ENCODE peak calls at places on chromosome 3, in ten cellular contexts. F is endothelial cell of umbilical vein, M is HCT116, L is HepG2, R is WTC11, P is GM12878, W is NB4, H is A549, E is SK-N-SH, V is K562. T is an unnamed sample.

GRCh38 chr3:155015776-155016451 is 64.2 kb upstream of the MME start:
- DNase-seq in E (no peak), P (no peak), F (no peak), H (no peak), M (no peak), W (no peak), R (no peak), V (no peak), L (no peak), T (no peak)

GRCh38 chr3:8658326-8659212 is 14.0 kb upstream of the SSUH2 start:
- DNase-seq in E (peak; percentile 67), F (peak; percentile 94), V (no peak), H (peak; percentile 27), M (no peak), L (peak; percentile 93), R (no peak), P (peak; percentile 45), W (no peak), T (no peak)

GRCh38 chr3:53938645-53939044 is 47.0 kb upstream of the SELENOK start:
- DNase-seq in M (peak; percentile 23), E (peak; percentile 55), L (peak; percentile 25), R (peak; percentile 52), F (peak; percentile 39), P (no peak), W (peak; percentile 56), V (peak; percentile 24), H (peak; percentile 30), T (peak; percentile 69)

GRCh38 chr3:155618575-155618974 is 126.3 kb downstream of the PLCH1 start:
- DNase-seq in H (no peak), F (no peak), R (no peak), L (no peak), E (no peak), W (no peak), V (no peak), M (no peak), P (no peak), T (no peak)

GRCh38 chr3:83224101-83224868 is 1462.8 kb upstream of the GBE1 start:
- DNase-seq in E (no peak), P (no peak), H (no peak), W (no peak), V (no peak), R (no peak), M (no peak), F (peak; percentile 92), L (no peak), T (no peak)

GRCh38 chr3:108159865-108160264 is 62.4 kb downstream of the IFT57 start:
- DNase-seq in L (no peak), E (no peak), F (peak; percentile 49), W (no peak), H (no peak), M (no peak), P (no peak), V (no peak), R (no peak), T (no peak)

GRCh38 chr3:170038434-170039110 is 777 bp downstream of the GPR160 start:
- DNase-seq in V (no peak), F (no peak), L (no peak), W (peak; percentile 65), E (no peak), H (no peak), R (peak; percentile 76), P (no peak), M (no peak), T (peak; percentile 77)

GRCh38 chr3:51637941-51638471 is 33.0 kb upstream of the TEX264 start:
- DNase-seq in F (peak; percentile 64), R (peak; percentile 72), E (peak; percentile 68), H (peak; percentile 72), V (peak; percentile 71), L (peak; percentile 74), M (peak; percentile 73), W (peak; percentile 75), P (no peak), T (peak; percentile 67)

GRCh38 chr3:175384569-175384968 is 525.4 kb downstream of the NAALADL2 start:
- DNase-seq in F (no peak), V (no peak), L (no peak), P (no peak), M (no peak), H (no peak), W (no peak), E (no peak), R (no peak), T (no peak)

DNA sequence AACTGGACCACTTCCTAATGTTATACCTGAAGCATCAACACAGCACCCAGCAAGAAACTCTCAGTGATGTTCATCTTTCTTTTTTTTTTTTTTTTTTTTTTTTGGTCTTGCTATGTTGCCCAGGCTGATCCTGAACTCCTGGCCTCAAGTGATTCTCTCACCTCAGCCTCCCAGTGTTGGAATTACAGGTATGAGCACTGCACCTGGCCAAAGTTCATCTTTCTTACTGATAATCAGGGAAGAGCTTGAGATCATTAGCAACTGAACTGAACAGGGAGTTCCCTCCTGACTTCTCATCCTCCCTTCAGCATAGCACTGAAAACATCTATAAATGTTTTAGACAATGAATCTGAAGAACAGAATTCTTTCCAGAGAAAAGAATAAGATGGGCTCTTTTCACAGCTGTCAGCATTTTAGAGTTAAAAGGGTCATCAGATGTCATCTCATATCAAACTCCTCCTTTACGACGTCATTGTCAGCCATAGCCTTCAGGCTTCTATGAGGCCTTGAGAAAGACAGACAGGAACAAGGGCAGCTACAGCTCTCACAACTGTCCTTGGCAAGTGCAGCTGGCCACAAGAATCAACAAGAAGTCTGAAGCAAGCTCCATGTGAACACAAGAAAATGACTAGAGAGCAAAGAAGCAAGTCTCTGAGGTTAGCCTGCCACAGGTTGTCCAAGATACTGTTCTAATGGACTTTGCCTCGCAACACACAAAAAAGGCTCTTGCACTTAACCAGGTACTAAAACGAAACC is 33.8 kb downstream of the SCAP start:
- DNase-seq in V (no peak), M (no peak), P (no peak), W (no peak), L (peak; percentile 63), E (no peak), H (no peak), F (no peak), R (no peak), T (no peak)
- TF ChIP-seq MAX in V (no peak), M (no peak), P (no peak), W (no peak), L (no peak), E (no peak), H (no peak), F (no peak), R (no peak), T (no peak)

DNA sequence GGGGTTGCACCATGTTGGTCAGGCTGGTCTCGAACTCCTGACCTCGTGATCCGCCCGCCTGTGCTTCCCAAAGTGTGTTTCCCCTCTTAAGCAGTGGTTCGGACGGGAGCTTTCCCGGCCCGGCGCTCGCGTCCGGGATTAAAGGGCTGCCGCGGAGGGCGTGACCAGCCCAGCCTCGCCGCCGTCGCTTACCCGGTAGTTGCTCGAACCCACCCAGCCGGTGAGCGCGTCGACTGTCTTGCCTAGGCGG is 513 bp downstream of the CLASP2 start:
- DNase-seq in P (no peak), E (peak; percentile 80), V (peak; percentile 78), W (peak; percentile 76), H (peak; percentile 61), L (no peak), R (peak; percentile 73), M (peak; percentile 49), F (no peak), T (no peak)
- TF ChIP-seq MAX in P (no peak), E (no peak), V (no peak), W (no peak), H (no peak), L (no peak), R (no peak), M (peak; percentile 40), F (no peak), T (no peak)

GRCh38 chr3:45865568-45865955 is 20.8 kb upstream of the CCR9 start:
- DNase-seq in R (no peak), E (no peak), P (no peak), F (no peak), L (no peak), W (no peak), H (no peak), V (no peak), M (no peak), T (no peak)

GRCh38 chr3:45869638-45870037 is 16.7 kb upstream of the CCR9 start:
- DNase-seq in V (no peak), F (no peak), R (no peak), M (no peak), E (no peak), P (no peak), H (no peak), W (no peak), L (no peak), T (no peak)

GRCh38 chr3:45870099-45870498 is 16.2 kb upstream of the CCR9 start:
- DNase-seq in R (no peak), M (no peak), E (no peak), H (no peak), V (no peak), W (no peak), P (no peak), F (no peak), L (no peak), T (no peak)

GRCh38 chr3:45864760-45865567 is 21.4 kb upstream of the CCR9 start:
- DNase-seq in H (no peak), P (peak; percentile 71), W (no peak), L (no peak), E (no peak), M (no peak), F (no peak), V (no peak), R (no peak), T (no peak)

GRCh38 chr3:45868213-45868612 is 18.1 kb upstream of the CCR9 start:
- DNase-seq in W (no peak), P (no peak), M (no peak), R (no peak), E (no peak), H (no peak), F (no peak), V (no peak), L (no peak), T (no peak)
- TF ChIP-seq MAX in W (no peak), P (no peak), M (no peak), R (no peak), E (no peak), H (no peak), F (no peak), V (no peak), L (no peak), T (no peak)

GRCh38 chr3:100151024-100151707 is 36.9 kb upstream of the FILIP1L start:
- DNase-seq in E (no peak), M (no peak), L (no peak), R (no peak), V (no peak), W (no peak), F (no peak), P (no peak), H (no peak), T (no peak)

GRCh38 chr3:100144255-100144866 is 30.1 kb upstream of the FILIP1L start:
- DNase-seq in V (no peak), R (no peak), M (no peak), H (no peak), L (no peak), F (no peak), E (no peak), P (peak; percentile 4), W (peak; percentile 43), T (no peak)

GRCh38 chr3:100150583-100150982 is 36.3 kb upstream of the FILIP1L start:
- DNase-seq in R (no peak), W (no peak), M (no peak), V (no peak), L (no peak), H (no peak), P (no peak), F (no peak), E (no peak), T (no peak)

GRCh38 chr3:100149713-100150112 is 35.4 kb upstream of the FILIP1L start:
- DNase-seq in H (no peak), V (no peak), F (no peak), R (no peak), L (no peak), E (no peak), M (no peak), P (no peak), W (no peak), T (no peak)

GRCh38 chr3:100149130-100149529 is 34.8 kb upstream of the FILIP1L start:
- DNase-seq in P (no peak), W (no peak), R (no peak), E (no peak), V (no peak), H (no peak), M (no peak), F (no peak), L (no peak), T (no peak)
- TF ChIP-seq MAX in P (no peak), W (no peak), R (no peak), E (no peak), V (no peak), H (no peak), M (no peak), F (no peak), L (no peak), T (no peak)